ENCODE peak calls at places on chromosome 18, in eight cellular contexts. One of them, this sample, is unnamed.

GRCh38 chr18:25229080-25229479 is 122.9 kb downstream of the ZNF521 start:
- DNase-seq in psoas muscle: no peak
- DNase-seq in heart right ventricle: no peak
- DNase-seq in stomach: no peak
- DNase-seq in cardiac fibroblast: peak; percentile 70
- DNase-seq in AG04450: peak; percentile 52
- DNase-seq in fibroblast of lung: peak; percentile 80
- DNase-seq in choroid plexus epithelial cell: peak; percentile 49
- DNase-seq in this sample: no peak

GRCh38 chr18:48828713-48829442 is 121.9 kb downstream of the SMAD7 start:
- DNase-seq in stomach: peak; percentile 14
- DNase-seq in choroid plexus epithelial cell: no peak
- DNase-seq in fibroblast of lung: no peak
- DNase-seq in cardiac fibroblast: no peak
- DNase-seq in psoas muscle: no peak
- DNase-seq in heart right ventricle: no peak
- DNase-seq in AG04450: no peak
- DNase-seq in this sample: no peak

GRCh38 chr18:10456718-10457499 is 2.5 kb downstream of the APCDD1 start:
- DNase-seq in fibroblast of lung: no peak
- DNase-seq in AG04450: no peak
- DNase-seq in psoas muscle: no peak
- DNase-seq in heart right ventricle: no peak
- DNase-seq in cardiac fibroblast: no peak
- DNase-seq in stomach: no peak
- DNase-seq in choroid plexus epithelial cell: no peak
- DNase-seq in this sample: no peak

GRCh38 chr18:8373486-8373885 is 235.8 kb upstream of the RAB12 start:
- DNase-seq in AG04450: no peak
- DNase-seq in heart right ventricle: no peak
- DNase-seq in fibroblast of lung: no peak
- DNase-seq in psoas muscle: no peak
- DNase-seq in stomach: no peak
- DNase-seq in choroid plexus epithelial cell: no peak
- DNase-seq in cardiac fibroblast: no peak
- DNase-seq in this sample: no peak

GRCh38 chr18:30358545-30358944 is 684.0 kb downstream of the DSC3 start:
- DNase-seq in cardiac fibroblast: peak; percentile 34
- DNase-seq in heart right ventricle: no peak
- DNase-seq in AG04450: no peak
- DNase-seq in choroid plexus epithelial cell: peak; percentile 1
- DNase-seq in fibroblast of lung: peak; percentile 3
- DNase-seq in psoas muscle: no peak
- DNase-seq in stomach: no peak
- DNase-seq in this sample: no peak

GRCh38 chr18:7133181-7133580 is 15.6 kb upstream of the LAMA1 start:
- DNase-seq in cardiac fibroblast: peak; percentile 48
- DNase-seq in fibroblast of lung: peak; percentile 44
- DNase-seq in choroid plexus epithelial cell: peak; percentile 68
- DNase-seq in stomach: no peak
- DNase-seq in heart right ventricle: no peak
- DNase-seq in psoas muscle: no peak
- DNase-seq in AG04450: no peak
- DNase-seq in this sample: no peak

GRCh38 chr18:77130229-77131099 is 2.1 kb downstream of the MBP start:
- DNase-seq in stomach: no peak
- DNase-seq in heart right ventricle: no peak
- DNase-seq in fibroblast of lung: no peak
- DNase-seq in AG04450: no peak
- DNase-seq in cardiac fibroblast: no peak
- DNase-seq in choroid plexus epithelial cell: no peak
- DNase-seq in psoas muscle: no peak
- DNase-seq in this sample: no peak

GRCh38 chr18:77108001-77108692 is 24.4 kb downstream of the MBP start:
- DNase-seq in stomach: no peak
- DNase-seq in cardiac fibroblast: peak; percentile 90
- DNase-seq in psoas muscle: no peak
- DNase-seq in choroid plexus epithelial cell: peak; percentile 93
- DNase-seq in heart right ventricle: no peak
- DNase-seq in fibroblast of lung: peak; percentile 97
- DNase-seq in AG04450: peak; percentile 79
- DNase-seq in this sample: peak; percentile 72

GRCh38 chr18:78782951-78783563 is 196.6 kb upstream of the SALL3 start:
- DNase-seq in psoas muscle: no peak
- DNase-seq in cardiac fibroblast: no peak
- DNase-seq in AG04450: no peak
- DNase-seq in fibroblast of lung: no peak
- DNase-seq in choroid plexus epithelial cell: no peak
- DNase-seq in heart right ventricle: no peak
- DNase-seq in stomach: peak; percentile 10
- DNase-seq in this sample: no peak

GRCh38 chr18:66724664-66725356 is 120.9 kb upstream of the CDH19 start:
- DNase-seq in cardiac fibroblast: peak; percentile 70
- DNase-seq in AG04450: no peak
- DNase-seq in stomach: peak; percentile 50
- DNase-seq in psoas muscle: no peak
- DNase-seq in choroid plexus epithelial cell: no peak
- DNase-seq in fibroblast of lung: no peak
- DNase-seq in heart right ventricle: no peak
- DNase-seq in this sample: no peak

GRCh38 chr18:29154196-29154757 is 977.3 kb upstream of the CDH2 start:
- DNase-seq in fibroblast of lung: no peak
- DNase-seq in stomach: no peak
- DNase-seq in AG04450: no peak
- DNase-seq in psoas muscle: no peak
- DNase-seq in cardiac fibroblast: no peak
- DNase-seq in choroid plexus epithelial cell: peak; percentile 81
- DNase-seq in heart right ventricle: no peak
- DNase-seq in this sample: peak; percentile 10

GRCh38 chr18:49098386-49098785 is 147.6 kb upstream of the SMAD7 start:
- DNase-seq in cardiac fibroblast: no peak
- DNase-seq in AG04450: no peak
- DNase-seq in fibroblast of lung: no peak
- DNase-seq in heart right ventricle: no peak
- DNase-seq in choroid plexus epithelial cell: no peak
- DNase-seq in stomach: no peak
- DNase-seq in psoas muscle: no peak
- DNase-seq in this sample: no peak

GRCh38 chr18:6891788-6892187 is 162.3 kb downstream of the ARHGAP28 start:
- DNase-seq in choroid plexus epithelial cell: peak; percentile 13
- DNase-seq in heart right ventricle: no peak
- DNase-seq in cardiac fibroblast: no peak
- DNase-seq in fibroblast of lung: no peak
- DNase-seq in AG04450: no peak
- DNase-seq in stomach: no peak
- DNase-seq in psoas muscle: no peak
- DNase-seq in this sample: no peak

DNA sequence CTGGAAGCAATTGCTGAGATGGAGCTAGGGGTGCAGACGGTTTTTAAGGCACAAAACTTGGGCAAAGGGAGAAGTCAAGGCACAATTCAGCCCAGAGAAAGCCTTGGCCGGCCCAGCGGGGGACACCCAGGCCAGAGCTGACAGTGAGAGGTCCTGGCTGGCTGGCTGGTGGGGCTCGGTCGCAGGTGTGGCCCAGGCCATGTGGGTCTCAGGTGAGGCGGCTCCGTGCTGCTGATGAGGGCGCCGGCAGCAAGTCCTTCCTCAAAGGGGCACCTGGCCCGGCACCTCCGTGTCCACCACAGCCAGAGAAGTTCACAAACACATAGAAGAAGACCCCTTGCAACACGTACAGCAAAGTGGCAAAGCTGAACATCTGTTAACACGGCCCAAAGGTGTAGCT is 54.2 kb upstream of the LDLRAD4 start:
- DNase-seq in psoas muscle: no peak
- DNase-seq in AG04450: no peak
- DNase-seq in choroid plexus epithelial cell: no peak
- DNase-seq in stomach: no peak
- DNase-seq in fibroblast of lung: no peak
- DNase-seq in heart right ventricle: no peak
- DNase-seq in cardiac fibroblast: no peak
- DNase-seq in this sample: no peak
- H3K4me3 ChIP-seq in psoas muscle: no peak overlapping the region
- H3K4me3 ChIP-seq in AG04450: no peak overlapping the region
- H3K4me3 ChIP-seq in choroid plexus epithelial cell: no peak overlapping the region
- H3K4me3 ChIP-seq in stomach: no peak overlapping the region
- H3K4me3 ChIP-seq in fibroblast of lung: no peak overlapping the region
- H3K4me3 ChIP-seq in heart right ventricle: no peak overlapping the region
- H3K4me3 ChIP-seq in cardiac fibroblast: no peak overlapping the region
- H3K4me3 ChIP-seq in this sample: no peak overlapping the region

DNA sequence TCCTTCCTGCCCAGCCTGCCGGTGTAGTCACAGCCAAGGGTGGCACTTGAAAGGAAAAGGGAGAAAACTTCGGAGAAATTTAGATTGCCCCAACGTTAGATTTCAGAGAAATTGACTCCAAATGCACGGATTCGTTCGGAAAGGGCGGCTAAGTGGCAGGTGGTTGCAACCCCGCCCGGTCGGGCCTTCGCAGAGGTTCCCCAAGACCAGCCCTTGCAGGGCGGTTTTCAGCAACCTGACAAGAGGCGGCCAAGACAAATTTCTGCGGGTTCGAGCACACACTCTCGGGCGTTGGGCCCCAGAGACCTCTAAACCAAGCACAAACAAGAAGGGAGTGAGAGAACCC is 4.8 kb downstream of the ONECUT2 start:
- DNase-seq in cardiac fibroblast: no peak
- DNase-seq in choroid plexus epithelial cell: no peak
- DNase-seq in AG04450: no peak
- DNase-seq in stomach: no peak
- DNase-seq in psoas muscle: no peak
- DNase-seq in fibroblast of lung: no peak
- DNase-seq in heart right ventricle: no peak
- DNase-seq in this sample: no peak
- H3K4me3 ChIP-seq in cardiac fibroblast: no peak overlapping the region
- H3K4me3 ChIP-seq in choroid plexus epithelial cell: no peak overlapping the region
- H3K4me3 ChIP-seq in AG04450: no peak overlapping the region
- H3K4me3 ChIP-seq in stomach: no peak overlapping the region
- H3K4me3 ChIP-seq in psoas muscle: peak overlapping the region; percentile 25
- H3K4me3 ChIP-seq in fibroblast of lung: no peak overlapping the region
- H3K4me3 ChIP-seq in heart right ventricle: no peak overlapping the region
- H3K4me3 ChIP-seq in this sample: no peak overlapping the region

GRCh38 chr18:22773944-22774343 is 159.2 kb upstream of the RBBP8 start:
- DNase-seq in psoas muscle: no peak
- DNase-seq in heart right ventricle: no peak
- DNase-seq in stomach: no peak
- DNase-seq in cardiac fibroblast: no peak
- DNase-seq in AG04450: no peak
- DNase-seq in fibroblast of lung: no peak
- DNase-seq in choroid plexus epithelial cell: no peak
- DNase-seq in this sample: no peak
- H3K4me3 ChIP-seq in psoas muscle: no peak overlapping the region
- H3K4me3 ChIP-seq in heart right ventricle: no peak overlapping the region
- H3K4me3 ChIP-seq in stomach: no peak overlapping the region
- H3K4me3 ChIP-seq in cardiac fibroblast: no peak overlapping the region
- H3K4me3 ChIP-seq in AG04450: no peak overlapping the region
- H3K4me3 ChIP-seq in fibroblast of lung: no peak overlapping the region
- H3K4me3 ChIP-seq in choroid plexus epithelial cell: no peak overlapping the region
- H3K4me3 ChIP-seq in this sample: no peak overlapping the region

DNA sequence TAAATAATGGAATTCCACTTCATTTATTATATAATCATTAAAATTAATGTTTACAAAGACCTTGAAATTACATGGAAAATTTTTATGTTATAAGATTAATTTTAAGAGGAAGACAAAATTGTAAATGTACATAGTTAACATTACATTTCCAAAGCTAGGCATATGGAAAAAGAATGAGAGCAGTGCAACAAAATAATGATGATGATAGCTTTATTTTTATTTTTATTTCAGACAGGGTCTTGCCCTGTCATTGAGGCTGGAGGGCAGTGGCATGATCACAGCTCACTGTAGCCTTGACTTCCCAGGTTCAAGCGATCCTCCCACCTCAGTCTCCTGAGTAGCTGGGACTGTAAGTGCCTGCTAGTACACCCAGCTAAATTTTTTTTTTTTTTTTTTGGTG is 61.2 kb upstream of the ZCCHC2 start:
- DNase-seq in psoas muscle: no peak
- DNase-seq in AG04450: no peak
- DNase-seq in choroid plexus epithelial cell: no peak
- DNase-seq in stomach: no peak
- DNase-seq in heart right ventricle: no peak
- DNase-seq in fibroblast of lung: no peak
- DNase-seq in cardiac fibroblast: no peak
- DNase-seq in this sample: no peak
- H3K4me3 ChIP-seq in psoas muscle: no peak overlapping the region
- H3K4me3 ChIP-seq in AG04450: no peak overlapping the region
- H3K4me3 ChIP-seq in choroid plexus epithelial cell: no peak overlapping the region
- H3K4me3 ChIP-seq in stomach: no peak overlapping the region
- H3K4me3 ChIP-seq in heart right ventricle: no peak overlapping the region
- H3K4me3 ChIP-seq in fibroblast of lung: no peak overlapping the region
- H3K4me3 ChIP-seq in cardiac fibroblast: no peak overlapping the region
- H3K4me3 ChIP-seq in this sample: no peak overlapping the region